ENCODE peak calls at places on chromosome 10, in six cellular contexts. D is mammary epithelial cell, Y is GM23248, A is iris pigment epithelial cell, Q is dermis blood vessel endothelial cell, G is GM19239. P is an unnamed sample.

GRCh38 chr10:21506351-21506750 is 19.1 kb downstream of the SKIDA1 start:
- DNase-seq in Q (no peak), A (no peak), G (no peak), D (no peak), Y (no peak), P (no peak)

GRCh38 chr10:22853906-22854447 is 73.9 kb upstream of the ARMC3 start:
- DNase-seq in A (peak; percentile 13), D (peak; percentile 61), Y (no peak), Q (no peak), G (no peak), P (peak; percentile 59)

GRCh38 chr10:1379601-1380000 is 323.4 kb downstream of the WDR37 start:
- DNase-seq in Q (no peak), Y (no peak), A (no peak), G (no peak), D (no peak), P (no peak)

GRCh38 chr10:5079836-5080235 is 14.4 kb upstream of the AKR1C3 start:
- DNase-seq in Q (no peak), A (no peak), G (no peak), D (no peak), Y (no peak), P (no peak)

GRCh38 chr10:132205650-132206376 is 19.1 kb downstream of the DPYSL4 start:
- DNase-seq in A (no peak), Q (no peak), G (no peak), Y (no peak), D (no peak), P (no peak)

GRCh38 chr10:6393168-6393567 is 186.9 kb downstream of the PRKCQ start:
- DNase-seq in G (no peak), Q (no peak), D (no peak), A (no peak), Y (no peak), P (no peak)

GRCh38 chr10:117552156-117552620 is 9.6 kb downstream of the EMX2 start:
- DNase-seq in G (no peak), Q (no peak), D (no peak), A (peak; percentile 42), Y (peak; percentile 65), P (no peak)

GRCh38 chr10:68301301-68301700 is 30.6 kb upstream of the HNRNPH3 start:
- DNase-seq in Q (no peak), G (no peak), Y (no peak), A (no peak), D (no peak), P (no peak)

GRCh38 chr10:122044713-122045112 is 55.8 kb downstream of the TACC2 start:
- DNase-seq in D (no peak), A (peak; percentile 41), G (no peak), Q (no peak), Y (peak; percentile 41), P (peak; percentile 48)

GRCh38 chr10:92238586-92239098 is 52.2 kb downstream of the CPEB3 start:
- DNase-seq in D (peak; percentile 88), Y (peak; percentile 92), G (no peak), A (peak; percentile 92), Q (no peak), P (peak; percentile 31)

GRCh38 chr10:53315709-53316108 is 543.1 kb upstream of the MBL2 start:
- DNase-seq in A (no peak), Q (no peak), D (peak; percentile 9), G (no peak), Y (peak; percentile 41), P (peak; percentile 31)

GRCh38 chr10:5447071-5447470 is 34.7 kb downstream of the NET1 start:
- DNase-seq in D (peak; percentile 27), Q (peak; percentile 46), Y (peak; percentile 75), G (no peak), A (peak; percentile 39), P (no peak)

GRCh38 chr10:11782793-11783557 is 40.2 kb upstream of the PROSER2 start:
- DNase-seq in Y (peak; percentile 61), D (peak; percentile 52), G (peak; percentile 64), A (peak; percentile 64), Q (peak; percentile 80), P (peak; percentile 56)

GRCh38 chr10:91709394-91709798 is 76.5 kb upstream of the PPP1R3C start:
- DNase-seq in D (peak; percentile 53), Y (no peak), A (peak; percentile 54), G (no peak), Q (peak; percentile 40), P (peak; percentile 37)

GRCh38 chr10:75617485-75618155 is 186.2 kb downstream of the LRMDA start:
- DNase-seq in Q (no peak), D (no peak), G (no peak), Y (peak; percentile 9), A (no peak), P (no peak)

GRCh38 chr10:23314835-23315239 is 29.8 kb downstream of the C10orf67 start:
- DNase-seq in D (peak; percentile 68), A (peak; percentile 85), Q (peak; percentile 80), Y (peak; percentile 91), G (no peak), P (peak; percentile 78)